ENCODE peak calls at places on chromosome 2, in five cellular contexts. C is neural crest cell, B is heart left ventricle, U is progenitor cell of endocrine pancreas, O is SK-N-SH. V is an unnamed sample.

GRCh38 chr2:98508690-98509054 is 64.0 kb downstream of the INPP4A start:
- DNase-seq in C (no peak), B (peak; percentile 68), U (no peak), O (no peak), V (peak; percentile 36)

GRCh38 chr2:232611559-232612218 is 21.7 kb upstream of the EFHD1 start:
- DNase-seq in C (peak; percentile 73), B (peak; percentile 57), U (peak; percentile 46), O (peak; percentile 68), V (peak; percentile 64)

GRCh38 chr2:15553519-15553918 is 7.6 kb downstream of the NBAS start:
- DNase-seq in C (no peak), B (no peak), U (no peak), O (no peak), V (no peak)

GRCh38 chr2:238462782-238463396 is 36.2 kb downstream of the ASB1 start:
- DNase-seq in C (no peak), B (no peak), U (no peak), O (peak; percentile 69), V (no peak)

GRCh38 chr2:188522517-188522916 is 230.8 kb downstream of the GULP1 start:
- DNase-seq in C (no peak), B (no peak), U (no peak), O (no peak), V (no peak)

GRCh38 chr2:221596192-221596591 is 24.1 kb upstream of the EPHA4 start:
- DNase-seq in C (no peak), B (no peak), U (no peak), O (no peak), V (no peak)

GRCh38 chr2:232927793-232928563 is 57.9 kb downstream of the SNORC start:
- DNase-seq in C (peak; percentile 16), B (no peak), U (peak; percentile 30), O (peak; percentile 84), V (no peak)

GRCh38 chr2:9692392-9693137 is 61.8 kb upstream of the YWHAQ start:
- DNase-seq in C (no peak), B (peak; percentile 63), U (no peak), O (peak; percentile 14), V (no peak)

GRCh38 chr2:37588316-37588777 is 83.1 kb downstream of the CDC42EP3 start:
- DNase-seq in C (no peak), B (no peak), U (no peak), O (no peak), V (no peak)

GRCh38 chr2:96095116-96095636 is 21.2 kb downstream of the ADRA2B start:
- DNase-seq in C (no peak), B (peak; percentile 11), U (no peak), O (no peak), V (no peak)

GRCh38 chr2:238786792-238787490 is 60.9 kb upstream of the TWIST2 start:
- DNase-seq in C (no peak), B (no peak), U (no peak), O (no peak), V (no peak)

GRCh38 chr2:71963295-71963694 is 184.4 kb downstream of the CYP26B1 start:
- DNase-seq in C (no peak), B (no peak), U (no peak), O (no peak), V (no peak)

GRCh38 chr2:187078297-187078696 is 229.3 kb upstream of the ZSWIM2 start:
- DNase-seq in C (no peak), B (no peak), U (no peak), O (no peak), V (no peak)

GRCh38 chr2:186917866-186918265 is 68.9 kb upstream of the ZSWIM2 start:
- DNase-seq in C (no peak), B (no peak), U (no peak), O (no peak), V (no peak)

GRCh38 chr2:233346374-233346773 is 7.9 kb upstream of the DGKD start:
- DNase-seq in C (no peak), B (no peak), U (no peak), O (no peak), V (no peak)

GRCh38 chr2:119760876-119761275 is 1.2 kb downstream of the PTPN4 start:
- DNase-seq in C (no peak), B (no peak), U (no peak), O (no peak), V (no peak)

GRCh38 chr2:229920011-229920781 is 1.6 kb downstream of the TRIP12 start:
- DNase-seq in C (no peak), B (no peak), U (no peak), O (no peak), V (peak; percentile 37)

GRCh38 chr2:100017633-100018032 is 124.8 kb downstream of the AFF3 start:
- DNase-seq in C (no peak), B (no peak), U (no peak), O (no peak), V (no peak)

GRCh38 chr2:218570850-218571249 is 2.2 kb downstream of the CNOT9 start:
- DNase-seq in C (no peak), B (no peak), U (no peak), O (no peak), V (no peak)

GRCh38 chr2:238854699-238855111 is 6.8 kb downstream of the TWIST2 start:
- DNase-seq in C (no peak), B (no peak), U (no peak), O (no peak), V (no peak)

GRCh38 chr2:144481666-144482065 is 38.3 kb downstream of the ZEB2 start:
- DNase-seq in C (no peak), B (no peak), U (no peak), O (no peak), V (no peak)

GRCh38 chr2:113136828-113137775 is 9.7 kb downstream of the IL1RN start:
- DNase-seq in C (peak; percentile 60), B (no peak), U (no peak), O (peak; percentile 48), V (no peak)
- TF ChIP-seq CTCF in C (peak; percentile 80), B (peak; percentile 44), U (peak; percentile 80), O (peak; percentile 73), V (peak; percentile 73)

GRCh38 chr2:45344502-45344901 is 266.6 kb downstream of the SRBD1 start:
- DNase-seq in C (no peak), B (no peak), U (no peak), O (no peak), V (no peak)
- TF ChIP-seq CTCF in C (no peak), B (no peak), U (no peak), O (no peak), V (no peak)

GRCh38 chr2:80971-81736 is 34.8 kb upstream of the FAM110C start:
- DNase-seq in C (no peak), B (no peak), U (no peak), O (no peak), V (no peak)
- TF ChIP-seq CTCF in C (no peak), B (no peak), U (no peak), O (no peak), V (no peak)

GRCh38 chr2:74001121-74001520 is 16.4 kb downstream of the TET3 start:
- DNase-seq in C (no peak), B (no peak), U (no peak), O (no peak), V (no peak)

GRCh38 chr2:74003494-74004211 is 18.9 kb downstream of the TET3 start:
- DNase-seq in C (no peak), B (peak; percentile 85), U (no peak), O (peak; percentile 55), V (no peak)

GRCh38 chr2:74001781-74002514 is 17.2 kb downstream of the TET3 start:
- DNase-seq in C (no peak), B (no peak), U (no peak), O (no peak), V (no peak)

GRCh38 chr2:74004212-74005182 is 19.8 kb downstream of the TET3 start:
- DNase-seq in C (no peak), B (no peak), U (no peak), O (no peak), V (no peak)

GRCh38 chr2:74002515-74003391 is 18.0 kb downstream of the TET3 start:
- DNase-seq in C (peak; percentile 70), B (peak; percentile 90), U (peak; percentile 59), O (peak; percentile 98), V (peak; percentile 86)
- TF ChIP-seq CTCF in C (no peak), B (no peak), U (no peak), O (no peak), V (no peak)

GRCh38 chr2:85243101-85244072 is 84.4 kb downstream of the TGOLN2 start:
- DNase-seq in C (peak; percentile 60), B (peak; percentile 71), U (peak; percentile 32), O (peak; percentile 66), V (no peak)
- TF ChIP-seq CTCF in C (peak; percentile 61), B (peak; percentile 73), U (peak; percentile 56), O (peak; percentile 52), V (peak; percentile 19)

DNA sequence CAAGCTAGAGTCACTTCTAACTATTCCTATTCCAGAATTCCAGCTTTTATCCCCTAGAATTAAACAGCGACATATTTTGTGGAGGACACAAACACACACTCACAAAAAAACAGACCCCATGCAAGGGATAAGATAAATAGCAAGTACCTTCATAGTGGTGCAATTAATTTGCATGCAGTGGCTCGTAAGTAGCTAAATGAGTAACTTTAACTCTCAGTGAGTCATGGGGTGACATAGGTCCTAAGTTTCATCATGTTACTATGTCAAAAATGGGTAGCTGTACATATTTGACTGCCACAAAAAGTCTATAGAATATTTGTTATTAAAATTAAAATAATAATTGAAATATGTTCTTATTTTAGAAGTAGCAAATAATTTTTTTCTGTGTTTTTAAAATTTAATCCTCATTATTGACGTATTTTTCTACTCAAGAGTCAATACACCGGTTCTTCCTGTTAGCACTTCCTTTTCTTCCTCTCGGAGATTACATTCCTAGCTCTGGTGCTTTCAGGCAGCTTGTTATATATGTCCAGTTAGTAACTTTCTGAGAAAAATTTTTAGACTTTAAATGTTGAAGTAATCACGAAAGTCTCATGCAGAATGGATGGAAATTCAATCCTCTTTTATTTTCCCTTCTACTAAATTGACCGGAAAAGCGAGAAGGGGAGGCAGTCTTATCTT is 247.0 kb downstream of the KCNH7 start:
- DNase-seq in C (no peak), B (no peak), U (no peak), O (no peak), V (no peak)
- TF ChIP-seq CTCF in C (no peak), B (no peak), U (no peak), O (no peak), V (no peak)

DNA sequence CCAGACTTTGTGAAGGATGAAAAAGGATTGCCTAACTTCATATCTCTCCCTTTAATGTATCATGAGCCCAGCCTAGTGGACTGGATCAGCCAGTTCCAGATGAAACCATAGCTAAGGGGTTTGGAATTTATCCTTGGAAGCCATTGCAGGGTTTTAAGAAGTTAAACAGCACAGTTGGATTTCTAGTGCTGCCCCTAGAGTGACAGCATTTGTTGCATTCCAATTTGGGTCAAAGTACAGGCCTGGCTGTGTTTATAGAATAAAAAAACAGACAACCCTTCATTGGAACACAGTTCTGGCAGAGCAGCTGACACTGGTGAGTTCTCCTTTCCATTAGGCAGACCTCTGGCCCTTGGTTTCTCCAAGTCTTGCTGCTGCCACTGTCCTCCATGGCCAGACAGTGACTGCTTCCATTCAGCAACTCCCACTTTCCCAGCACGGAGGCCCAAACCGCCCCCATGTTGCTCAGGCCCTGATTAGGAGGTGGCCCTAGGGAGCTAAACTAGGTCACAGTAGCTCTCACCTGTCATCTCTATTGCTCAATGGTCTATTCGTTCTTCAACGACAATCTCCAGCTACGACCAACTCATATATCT is 8.0 kb downstream of the GPR39 start:
- DNase-seq in C (no peak), B (no peak), U (no peak), O (no peak), V (no peak)
- TF ChIP-seq CTCF in C (no peak), B (no peak), U (no peak), O (no peak), V (no peak)